ENCODE peak calls at places on chromosomes 16 and 17, in six cellular contexts. Z is germinal center; H is upper lobe of right lung; G is stimulated activated naive CD4-positive, alpha-beta T cell treated with Interleukin-2 at 50 U/mL for 16 hours; U is NCI-H460; N is AG10803. M is an unnamed sample.

GRCh38 chr17:67157732-67158639 is 87.0 kb downstream of the HELZ start:
- DNase-seq in Z (no peak), H (no peak), G (no peak), U (peak), N (peak), M (peak)

GRCh38 chr16:4945560-4946502 is 8.9 kb upstream of the PPL start:
- DNase-seq in Z (no peak), H (peak), G (no peak), U (peak), N (peak), M (no peak)

GRCh38 chr16:9666834-9667480 is 515.3 kb downstream of the GRIN2A start:
- DNase-seq in Z (no peak), H (no peak), G (no peak), U (no peak), N (no peak), M (no peak)

GRCh38 chr17:74156878-74157277 is 46.6 kb upstream of the RPL38 start:
- DNase-seq in Z (no peak), H (no peak), G (no peak), U (no peak), N (no peak), M (no peak)

GRCh38 chr16:55815320-55815719 is 17.6 kb downstream of the CES1 start:
- DNase-seq in Z (no peak), H (no peak), G (no peak), U (no peak), N (no peak), M (no peak)

GRCh38 chr16:19886061-19886792 is 1.6 kb upstream of the GPRC5B start:
- DNase-seq in Z (peak), H (peak), G (peak), U (peak), N (peak), M (peak)

GRCh38 chr16:86663691-86664517 is 85.6 kb downstream of the FOXL1 start:
- DNase-seq in Z (no peak), H (no peak), G (no peak), U (peak), N (peak), M (no peak)

GRCh38 chr17:8290043-8290442 is 1.6 kb downstream of the RANGRF start:
- DNase-seq in Z (no peak), H (no peak), G (no peak), U (no peak), N (no peak), M (no peak)

GRCh38 chr17:82396601-82397435 is 21.3 kb upstream of the HEXD start:
- DNase-seq in Z (no peak), H (no peak), G (no peak), U (no peak), N (peak), M (no peak)

GRCh38 chr16:85952197-85952596 is 53.2 kb downstream of the IRF8 start:
- DNase-seq in Z (no peak), H (no peak), G (no peak), U (no peak), N (no peak), M (no peak)

GRCh38 chr17:58534901-58535421 is 20.5 kb upstream of the MTMR4 start:
- DNase-seq in Z (no peak), H (no peak), G (no peak), U (no peak), N (peak), M (peak)

GRCh38 chr16:78656887-78657286 is 557.4 kb downstream of the WWOX start:
- DNase-seq in Z (no peak), H (no peak), G (no peak), U (no peak), N (no peak), M (no peak)

GRCh38 chr17:36525888-36526287 is 8.8 kb downstream of the MYO19 start:
- DNase-seq in Z (no peak), H (no peak), G (no peak), U (no peak), N (no peak), M (no peak)

GRCh38 chr16:11349599-11350276 is 4.5 kb downstream of the RMI2 start:
- DNase-seq in Z (no peak), H (peak), G (no peak), U (peak), N (peak), M (peak)

GRCh38 chr16:81491522-81492188 is 47.0 kb downstream of the CMIP start:
- DNase-seq in Z (no peak), H (no peak), G (no peak), U (no peak), N (peak), M (no peak)

GRCh38 chr16:12455287-12455798 is 348.3 kb downstream of the CPPED1 start:
- DNase-seq in Z (peak), H (peak), G (no peak), U (peak), N (peak), M (peak)

GRCh38 chr16:86219655-86220445 is 290.5 kb upstream of the FOXF1 start:
- DNase-seq in Z (no peak), H (no peak), G (no peak), U (no peak), N (peak), M (no peak)

GRCh38 chr17:19663097-19663496 is 14.5 kb downstream of the ALDH3A2 start:
- DNase-seq in Z (no peak), H (no peak), G (no peak), U (no peak), N (no peak), M (no peak)

GRCh38 chr16:85486256-85486915 is 126.7 kb upstream of the GSE1 start:
- DNase-seq in Z (no peak), H (no peak), G (no peak), U (no peak), N (no peak), M (no peak)

GRCh38 chr16:9849697-9850245 is 332.5 kb downstream of the GRIN2A start:
- DNase-seq in Z (no peak), H (no peak), G (no peak), U (no peak), N (no peak), M (no peak)

GRCh38 chr17:50459756-50460155 is 8.9 kb downstream of the CHAD start:
- DNase-seq in Z (no peak), H (no peak), G (no peak), U (no peak), N (no peak), M (no peak)

GRCh38 chr16:10181196-10182162 is 749 bp downstream of the GRIN2A start:
- DNase-seq in Z (peak), H (peak), G (no peak), U (peak), N (peak), M (peak)

GRCh38 chr16:67632415-67633172 is 12.3 kb upstream of the CARMIL2 start:
- DNase-seq in Z (no peak), H (no peak), G (no peak), U (no peak), N (peak), M (no peak)

GRCh38 chr16:66315210-66315825 is 51.2 kb upstream of the CDH5 start:
- DNase-seq in Z (peak), H (no peak), G (peak), U (peak), N (peak), M (peak)

GRCh38 chr17:22310717-22311686 is 618.7 kb downstream of the KCNJ18 start:
- DNase-seq in Z (no peak), H (no peak), G (no peak), U (no peak), N (no peak), M (peak)

GRCh38 chr16:88286301-88286923 is 96.3 kb upstream of the ZNF469 start:
- DNase-seq in Z (no peak), H (no peak), G (no peak), U (no peak), N (no peak), M (no peak)

GRCh38 chr17:43627657-43628650 is 33.8 kb downstream of the MEOX1 start:
- DNase-seq in Z (no peak), H (no peak), G (no peak), U (no peak), N (no peak), M (no peak)

GRCh38 chr17:50269477-50270429 is 4.5 kb upstream of the TMEM92 start:
- DNase-seq in Z (peak), H (peak), G (peak), U (peak), N (peak), M (peak)

GRCh38 chr17:48483471-48484131 is 47.2 kb downstream of the HOXB1 start:
- DNase-seq in Z (peak), H (no peak), G (no peak), U (no peak), N (peak), M (peak)

GRCh38 chr16:19885456-19886060 is 910 bp upstream of the GPRC5B start:
- DNase-seq in Z (no peak), H (peak), G (no peak), U (no peak), N (no peak), M (no peak)

GRCh38 chr17:70314096-70314495 is 144.8 kb downstream of the KCNJ2 start:
- DNase-seq in Z (no peak), H (no peak), G (no peak), U (no peak), N (peak), M (no peak)

GRCh38 chr17:1455291-1455747 is 713 bp downstream of the CRK start:
- DNase-seq in Z (peak), H (peak), G (peak), U (peak), N (peak), M (peak)

GRCh38 chr16:86015606-86016005 is 116.6 kb downstream of the IRF8 start:
- DNase-seq in Z (no peak), H (no peak), G (no peak), U (no peak), N (no peak), M (no peak)

GRCh38 chr17:64146418-64147109 is 16.6 kb upstream of the ERN1 start:
- DNase-seq in Z (peak), H (peak), G (peak), U (peak), N (peak), M (no peak)

GRCh38 chr17:37702605-37703004 is 42.3 kb downstream of the HNF1B start:
- DNase-seq in Z (no peak), H (no peak), G (no peak), U (peak), N (peak), M (no peak)

GRCh38 chr17:78706271-78706915 is 75.7 kb downstream of the CYTH1 start:
- DNase-seq in Z (peak), H (no peak), G (no peak), U (no peak), N (no peak), M (no peak)